ENCODE peak calls at places on chromosomes 5 and 9, in eight cellular contexts. Z, W, I, L, K, T, J and R are unnamed samples.

GRCh38 chr5:24225051-24225450 is 419.7 kb downstream of the CDH10 start:
- DNase-seq in W (no peak), J (no peak), I (no peak), L (no peak), T (no peak), K (peak), Z (no peak), R (no peak)

GRCh38 chr9:131677445-131678180 is 62.3 kb downstream of the RAPGEF1 start:
- DNase-seq in T (no peak), Z (no peak), W (peak), I (no peak), J (peak), L (no peak), K (peak), R (peak)

GRCh38 chr5:61916621-61917620 is 389.1 kb upstream of the KIF2A start:
- DNase-seq in L (no peak), K (peak), J (no peak), W (no peak), Z (peak), T (no peak), I (no peak), R (peak)

GRCh38 chr9:116951588-116952433 is 264.7 kb downstream of the TRIM32 start:
- DNase-seq in L (no peak), J (no peak), W (peak), I (no peak), T (no peak), K (peak), Z (no peak), R (peak)

GRCh38 chr9:90921104-90921503 is 119.5 kb downstream of the SYK start:
- DNase-seq in T (peak), J (peak), K (peak), I (no peak), L (peak), W (no peak), Z (peak), R (no peak)

GRCh38 chr5:39517800-39518199 is 93.0 kb upstream of the DAB2 start:
- DNase-seq in K (peak), J (no peak), L (no peak), W (peak), Z (no peak), T (no peak), I (no peak), R (peak)

GRCh38 chr9:108951578-108951977 is 17.4 kb downstream of the ABITRAM start:
- DNase-seq in Z (no peak), J (no peak), W (no peak), K (no peak), I (no peak), T (no peak), L (no peak), R (peak)

GRCh38 chr5:6761333-6761732 is 48.1 kb downstream of the TENT4A start:
- DNase-seq in J (no peak), W (no peak), L (peak), I (no peak), Z (no peak), T (no peak), K (no peak), R (no peak)

GRCh38 chr5:161219816-161220215 is 326.7 kb downstream of the GABRB2 start:
- DNase-seq in W (no peak), T (no peak), K (no peak), Z (no peak), I (no peak), L (no peak), J (no peak), R (no peak)

GRCh38 chr5:132525299-132525724 is 18.0 kb downstream of the IL5 start:
- DNase-seq in L (no peak), I (no peak), K (no peak), J (no peak), T (no peak), W (no peak), Z (no peak), R (no peak)

GRCh38 chr9:136496181-136496580 is 13.3 kb upstream of the SEC16A start:
- DNase-seq in J (no peak), I (no peak), T (no peak), K (no peak), L (no peak), W (no peak), Z (no peak), R (no peak)

GRCh38 chr9:101727621-101728524 is 10.6 kb downstream of the GRIN3A start:
- DNase-seq in K (peak), L (no peak), J (no peak), T (no peak), I (no peak), W (no peak), Z (no peak), R (peak)

GRCh38 chr5:178120661-178121357 is 7.5 kb downstream of the N4BP3 start:
- DNase-seq in L (peak), Z (peak), W (peak), K (peak), I (peak), T (peak), J (no peak), R (peak)

GRCh38 chr9:73916016-73916673 is 581.0 kb upstream of the RORB start:
- DNase-seq in W (no peak), Z (no peak), K (peak), J (no peak), I (no peak), L (no peak), T (no peak), R (peak)

GRCh38 chr9:124869466-124869985 is 7.6 kb downstream of the ARPC5L start:
- DNase-seq in Z (no peak), K (peak), L (no peak), T (no peak), J (no peak), I (no peak), W (no peak), R (no peak)

GRCh38 chr9:134544388-134545212 is 97.0 kb upstream of the COL5A1 start:
- DNase-seq in W (no peak), L (peak), T (peak), I (no peak), K (no peak), J (no peak), Z (no peak), R (peak)

GRCh38 chr9:136629001-136629878 is 33.5 kb upstream of the EGFL7 start:
- DNase-seq in Z (no peak), J (no peak), K (no peak), L (no peak), T (no peak), W (no peak), I (no peak), R (no peak)

GRCh38 chr9:16245756-16246440 is 624.6 kb downstream of the BNC2 start:
- DNase-seq in I (no peak), J (no peak), K (no peak), Z (no peak), T (no peak), L (no peak), W (no peak), R (peak)

GRCh38 chr5:114243983-114244305 is 117.9 kb upstream of the KCNN2 start:
- DNase-seq in L (no peak), T (no peak), Z (no peak), I (no peak), W (no peak), J (no peak), K (no peak), R (no peak)

GRCh38 chr5:138148811-138149210 is 9.6 kb upstream of the NME5 start:
- DNase-seq in I (no peak), J (peak), K (peak), L (no peak), Z (peak), W (no peak), T (no peak), R (peak)

GRCh38 chr9:129141066-129142041 is 30.1 kb downstream of the PTPA start:
- DNase-seq in W (peak), Z (peak), J (peak), I (peak), T (peak), K (peak), L (peak), R (peak)
- H3K4me3 ChIP-seq in W (peak), Z (no peak), J (peak), I (peak), T (peak), K (peak), L (peak), R (peak)

GRCh38 chr5:136075339-136075885 is 46.6 kb downstream of the TGFBI start:
- DNase-seq in K (no peak), T (no peak), Z (no peak), W (no peak), J (no peak), I (no peak), L (no peak), R (peak)
- TF ChIP-seq CTCF in K (no peak), T (no peak), Z (no peak), W (peak), J (no peak), I (no peak), L (no peak), R (peak)

GRCh38 chr5:141756196-141756595 is 74.2 kb upstream of the ARAP3 start:
- DNase-seq in T (no peak), W (no peak), L (no peak), K (no peak), J (no peak), Z (no peak), I (no peak), R (no peak)

GRCh38 chr5:141760193-141760592 is 78.2 kb upstream of the ARAP3 start:
- DNase-seq in W (no peak), L (no peak), K (no peak), Z (no peak), I (no peak), T (no peak), J (no peak), R (no peak)

GRCh38 chr5:141757402-141757801 is 75.4 kb upstream of the ARAP3 start:
- DNase-seq in L (no peak), J (no peak), K (peak), Z (no peak), T (no peak), I (no peak), W (no peak), R (peak)

GRCh38 chr5:141760753-141761152 is 78.7 kb upstream of the ARAP3 start:
- DNase-seq in L (no peak), Z (no peak), J (no peak), K (no peak), I (no peak), W (no peak), T (no peak), R (no peak)

DNA sequence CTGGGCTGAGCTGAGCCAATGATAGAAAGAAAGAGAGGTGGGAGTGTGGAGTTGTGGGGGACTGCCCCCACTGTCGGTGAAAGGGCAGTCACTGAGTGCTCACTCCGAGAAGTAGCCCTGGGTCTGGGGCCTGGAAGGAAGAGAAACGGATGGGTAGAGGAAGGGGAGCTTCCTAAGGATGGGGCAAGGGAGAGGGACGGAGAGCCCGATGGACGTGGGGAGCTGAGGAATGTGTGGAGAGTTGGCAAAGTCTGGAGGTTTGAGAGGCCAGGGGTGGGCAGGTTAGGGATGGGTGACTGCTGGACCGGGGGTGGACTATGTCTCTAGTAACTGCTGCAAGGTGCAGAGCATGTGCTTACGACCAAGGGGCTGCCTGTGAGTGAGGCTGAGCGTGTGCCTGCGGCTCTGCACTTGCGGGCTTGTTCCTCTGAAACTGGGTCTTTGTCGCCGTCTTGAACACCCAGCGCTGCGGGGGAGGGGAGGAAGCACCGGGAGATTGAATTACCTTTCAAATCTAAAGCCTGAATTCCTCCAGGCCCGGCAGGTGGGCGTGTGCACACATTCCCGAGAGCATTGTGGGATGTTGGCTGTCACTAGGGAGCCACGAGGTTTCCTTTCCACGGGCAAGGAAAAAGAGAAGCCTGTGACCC is 76.4 kb upstream of the ARAP3 start:
- DNase-seq in J (no peak), Z (no peak), W (no peak), I (no peak), K (no peak), T (no peak), L (no peak), R (no peak)
- H3K4me3 ChIP-seq in J (no peak), Z (no peak), W (no peak), I (no peak), K (no peak), T (no peak), L (no peak), R (no peak)

GRCh38 chr5:42970636-42971559 is 69.2 kb downstream of the ANXA2R start:
- DNase-seq in J (no peak), Z (no peak), I (no peak), W (no peak), T (no peak), K (no peak), L (no peak), R (no peak)
- TF ChIP-seq CTCF in J (no peak), Z (no peak), I (no peak), W (peak), T (no peak), K (no peak), L (no peak), R (peak)